ENCODE peak calls at places on chromosomes 2 and 18, in four cellular contexts. One of them, this sample, is unnamed.

GRCh38 chr2:158702740-158703139 is 92.4 kb upstream of the DAPL1 start:
- DNase-seq in SK-N-SH: no peak
- DNase-seq in HepG2: no peak
- DNase-seq in A549: no peak
- DNase-seq in this sample: no peak

GRCh38 chr18:62812242-62812641 is 96.9 kb downstream of the PHLPP1 start:
- DNase-seq in HepG2: peak
- DNase-seq in SK-N-SH: no peak
- DNase-seq in A549: peak
- DNase-seq in this sample: no peak

GRCh38 chr2:29920631-29921559 is 491 bp downstream of the ALK start:
- DNase-seq in SK-N-SH: peak
- DNase-seq in HepG2: no peak
- DNase-seq in A549: peak
- DNase-seq in this sample: no peak

GRCh38 chr2:69046221-69046662 is 33.3 kb downstream of the ANTXR1 start:
- DNase-seq in A549: peak
- DNase-seq in SK-N-SH: no peak
- DNase-seq in HepG2: peak
- DNase-seq in this sample: no peak

GRCh38 chr18:13726972-13727331 is 479 bp downstream of the RNMT start:
- DNase-seq in HepG2: peak
- DNase-seq in SK-N-SH: no peak
- DNase-seq in A549: peak
- DNase-seq in this sample: no peak

GRCh38 chr2:217875556-217876252 is 127.1 kb downstream of the TNS1 start:
- DNase-seq in SK-N-SH: no peak
- DNase-seq in HepG2: no peak
- DNase-seq in A549: no peak
- DNase-seq in this sample: no peak

GRCh38 chr2:33158482-33159003 is 211.8 kb downstream of the LTBP1 start:
- DNase-seq in HepG2: no peak
- DNase-seq in SK-N-SH: no peak
- DNase-seq in A549: no peak
- DNase-seq in this sample: no peak

GRCh38 chr18:48295586-48296311 is 113.4 kb downstream of the ZBTB7C start:
- DNase-seq in A549: no peak
- DNase-seq in HepG2: peak
- DNase-seq in SK-N-SH: peak
- DNase-seq in this sample: no peak

GRCh38 chr2:238021327-238021726 is 39.5 kb upstream of the SCLY start:
- DNase-seq in SK-N-SH: no peak
- DNase-seq in HepG2: no peak
- DNase-seq in A549: peak
- DNase-seq in this sample: no peak

GRCh38 chr2:41853427-41854191 is 194.2 kb upstream of the PKDCC start:
- DNase-seq in SK-N-SH: peak
- DNase-seq in A549: peak
- DNase-seq in HepG2: peak
- DNase-seq in this sample: no peak

GRCh38 chr2:127661949-127662510 is 13.3 kb downstream of the LIMS2 start:
- DNase-seq in SK-N-SH: no peak
- DNase-seq in HepG2: no peak
- DNase-seq in A549: no peak
- DNase-seq in this sample: no peak

GRCh38 chr2:45649855-45650806 is 1.3 kb upstream of the PRKCE start:
- DNase-seq in HepG2: peak
- DNase-seq in A549: peak
- DNase-seq in SK-N-SH: peak
- DNase-seq in this sample: no peak

GRCh38 chr18:32922951-32923430 is 150.2 kb upstream of the KLHL14 start:
- DNase-seq in A549: no peak
- DNase-seq in SK-N-SH: no peak
- DNase-seq in HepG2: no peak
- DNase-seq in this sample: no peak

GRCh38 chr2:44543773-44544725 is 182.3 kb downstream of the CAMKMT start:
- DNase-seq in HepG2: no peak
- DNase-seq in A549: peak
- DNase-seq in SK-N-SH: peak
- DNase-seq in this sample: no peak

GRCh38 chr2:214679736-214680135 is 129.7 kb downstream of the BARD1 start:
- DNase-seq in SK-N-SH: no peak
- DNase-seq in A549: no peak
- DNase-seq in HepG2: no peak
- DNase-seq in this sample: no peak

GRCh38 chr2:48249093-48249492 is 280.9 kb upstream of the STON1 start:
- DNase-seq in SK-N-SH: no peak
- DNase-seq in A549: no peak
- DNase-seq in HepG2: no peak
- DNase-seq in this sample: no peak

GRCh38 chr2:46942143-46942526 is 26.5 kb upstream of the MCFD2 start:
- DNase-seq in SK-N-SH: peak
- DNase-seq in A549: no peak
- DNase-seq in HepG2: no peak
- DNase-seq in this sample: no peak

GRCh38 chr2:114056294-114057143 is 166.6 kb downstream of the ACTR3 start:
- DNase-seq in SK-N-SH: no peak
- DNase-seq in A549: no peak
- DNase-seq in HepG2: no peak
- DNase-seq in this sample: peak

GRCh38 chr2:168138911-168139310 is 108.5 kb downstream of the STK39 start:
- DNase-seq in SK-N-SH: no peak
- DNase-seq in A549: no peak
- DNase-seq in HepG2: no peak
- DNase-seq in this sample: no peak

DNA sequence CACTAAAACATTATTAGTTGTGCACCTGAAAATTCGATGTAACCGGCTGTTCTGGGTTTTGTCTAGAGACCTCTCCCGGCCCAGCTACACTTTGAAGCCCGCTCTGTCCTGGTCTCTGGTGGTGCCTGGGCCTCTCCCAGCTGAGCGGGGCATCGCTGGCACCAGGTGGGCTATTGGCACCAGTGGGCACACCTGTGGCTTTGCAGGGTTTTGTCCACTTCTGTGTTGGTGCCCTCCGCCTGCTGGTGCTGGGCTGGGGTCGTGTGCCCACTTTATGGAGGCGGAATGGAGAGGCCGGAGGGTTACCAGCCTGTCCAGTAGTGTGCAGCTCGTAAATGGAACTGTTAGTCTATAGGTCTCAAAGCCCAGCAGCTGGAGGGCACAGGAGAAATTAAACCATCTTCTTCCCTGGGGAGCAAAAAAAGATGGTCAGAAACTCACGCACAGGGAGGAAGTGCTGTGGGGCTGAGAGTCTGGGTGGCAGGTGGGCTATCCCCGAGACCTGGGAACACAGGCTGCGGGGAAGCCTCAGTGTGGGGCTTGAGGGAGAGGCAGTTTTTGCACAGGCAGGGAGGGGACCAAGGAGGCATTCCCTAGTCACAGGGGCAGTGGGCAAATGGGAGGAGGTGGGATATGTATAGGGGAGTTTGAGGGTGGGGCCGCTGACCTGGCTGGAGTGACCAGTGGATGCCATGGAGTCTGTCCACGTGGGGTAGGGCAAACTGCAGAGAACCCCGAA is 30.4 kb downstream of the SH3BP4 start:
- DNase-seq in SK-N-SH: no peak
- DNase-seq in HepG2: no peak
- DNase-seq in A549: no peak
- DNase-seq in this sample: no peak
- TF ChIP-seq PBX3 in SK-N-SH: no peak
- TF ChIP-seq PBX3 in HepG2: no peak
- TF ChIP-seq PBX3 in A549: no peak
- TF ChIP-seq PBX3 in this sample: no peak

GRCh38 chr2:88829607-88830463 is 138.4 kb downstream of the RPIA start:
- DNase-seq in HepG2: no peak
- DNase-seq in A549: no peak
- DNase-seq in SK-N-SH: no peak
- DNase-seq in this sample: no peak

GRCh38 chr2:88832992-88833389 is 141.5 kb downstream of the RPIA start:
- DNase-seq in SK-N-SH: no peak
- DNase-seq in A549: no peak
- DNase-seq in HepG2: no peak
- DNase-seq in this sample: no peak

GRCh38 chr2:88832256-88832991 is 141.0 kb downstream of the RPIA start:
- DNase-seq in HepG2: no peak
- DNase-seq in SK-N-SH: no peak
- DNase-seq in A549: no peak
- DNase-seq in this sample: no peak

GRCh38 chr2:88831071-88831791 is 139.8 kb downstream of the RPIA start:
- DNase-seq in SK-N-SH: no peak
- DNase-seq in HepG2: no peak
- DNase-seq in A549: no peak
- DNase-seq in this sample: no peak

DNA sequence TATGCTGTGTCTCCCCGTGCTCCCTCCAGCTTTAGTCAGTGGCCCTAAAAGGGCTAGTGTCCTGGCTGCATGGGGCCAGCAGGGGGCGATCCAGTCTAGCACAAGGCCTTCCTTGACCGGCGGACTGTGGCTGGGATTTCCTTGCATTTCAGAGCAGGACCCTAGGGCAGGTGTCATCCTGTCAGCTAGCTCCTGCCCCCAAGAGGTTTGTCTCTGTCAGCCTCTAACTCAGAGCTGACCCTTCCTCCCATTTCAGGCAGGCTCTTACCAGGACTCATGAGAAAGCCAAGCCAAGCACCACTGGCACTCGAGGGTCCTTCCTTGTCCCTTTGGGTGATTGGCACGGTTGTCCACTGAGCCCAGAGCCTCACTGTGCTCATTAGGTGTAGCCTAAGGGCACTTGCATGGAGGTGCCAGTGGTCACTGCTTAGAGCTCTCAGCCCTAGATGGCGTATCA is 140.3 kb downstream of the RPIA start:
- DNase-seq in A549: peak
- DNase-seq in HepG2: peak
- DNase-seq in SK-N-SH: peak
- DNase-seq in this sample: no peak
- TF ChIP-seq PBX3 in A549: no peak
- TF ChIP-seq PBX3 in HepG2: no peak
- TF ChIP-seq PBX3 in SK-N-SH: no peak
- TF ChIP-seq PBX3 in this sample: no peak

DNA sequence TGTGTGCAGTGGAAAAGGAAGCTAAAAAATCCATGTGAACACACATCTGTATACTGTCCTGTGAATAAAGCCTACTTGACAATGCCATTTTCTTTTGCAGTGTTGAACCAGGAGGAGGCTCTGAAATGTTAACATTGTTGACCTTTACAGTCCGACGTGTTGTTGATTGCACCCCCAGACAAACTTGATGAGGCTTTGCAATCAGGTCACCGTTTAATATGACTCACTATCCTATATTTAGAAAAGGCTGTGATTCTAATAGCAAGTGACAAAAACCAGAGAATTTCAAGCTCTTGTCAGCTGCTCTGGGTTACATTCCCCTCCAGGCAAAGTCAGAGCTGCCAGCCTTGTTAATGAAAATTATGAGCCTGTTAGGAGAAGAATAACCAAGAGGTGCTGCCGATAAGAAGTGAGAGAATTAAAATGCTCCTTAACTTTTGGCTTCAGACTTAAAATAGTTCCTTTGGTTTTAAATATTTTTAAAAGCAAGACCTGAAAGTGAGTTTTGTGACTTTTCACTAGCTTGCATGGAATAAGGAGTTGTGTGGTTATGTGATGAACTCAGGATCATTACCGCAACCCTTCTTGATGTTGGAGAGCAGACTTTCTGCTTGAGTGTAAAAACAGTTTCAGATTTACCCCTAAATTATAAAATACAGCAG is 162.1 kb downstream of the QPCT start:
- DNase-seq in A549: no peak
- DNase-seq in SK-N-SH: peak
- DNase-seq in HepG2: no peak
- DNase-seq in this sample: no peak
- TF ChIP-seq PBX3 in A549: no peak
- TF ChIP-seq PBX3 in SK-N-SH: peak
- TF ChIP-seq PBX3 in HepG2: no peak
- TF ChIP-seq PBX3 in this sample: no peak

GRCh38 chr2:101120124-101120996 is 30.8 kb downstream of the TBC1D8 start:
- DNase-seq in SK-N-SH: no peak
- DNase-seq in A549: peak
- DNase-seq in HepG2: peak
- DNase-seq in this sample: no peak
- TF ChIP-seq PBX3 in SK-N-SH: no peak
- TF ChIP-seq PBX3 in A549: no peak
- TF ChIP-seq PBX3 in HepG2: no peak
- TF ChIP-seq PBX3 in this sample: no peak

GRCh38 chr2:156666130-156666785 is 230.1 kb downstream of the GPD2 start:
- DNase-seq in HepG2: no peak
- DNase-seq in A549: no peak
- DNase-seq in SK-N-SH: no peak
- DNase-seq in this sample: no peak
- TF ChIP-seq PBX3 in HepG2: no peak
- TF ChIP-seq PBX3 in A549: no peak
- TF ChIP-seq PBX3 in SK-N-SH: no peak
- TF ChIP-seq PBX3 in this sample: no peak

GRCh38 chr2:239147376-239147775 is 253.4 kb downstream of the HDAC4 start:
- DNase-seq in SK-N-SH: no peak
- DNase-seq in A549: no peak
- DNase-seq in HepG2: no peak
- DNase-seq in this sample: no peak
- TF ChIP-seq PBX3 in SK-N-SH: no peak
- TF ChIP-seq PBX3 in A549: no peak
- TF ChIP-seq PBX3 in HepG2: no peak
- TF ChIP-seq PBX3 in this sample: no peak

GRCh38 chr18:79384151-79384807 is 11.5 kb upstream of the NFATC1 start:
- DNase-seq in HepG2: no peak
- DNase-seq in A549: no peak
- DNase-seq in SK-N-SH: peak
- DNase-seq in this sample: no peak
- TF ChIP-seq PBX3 in HepG2: no peak
- TF ChIP-seq PBX3 in A549: no peak
- TF ChIP-seq PBX3 in SK-N-SH: no peak
- TF ChIP-seq PBX3 in this sample: no peak

GRCh38 chr2:66446178-66446860 is 11.4 kb downstream of the MEIS1 start:
- DNase-seq in A549: no peak
- DNase-seq in HepG2: no peak
- DNase-seq in SK-N-SH: no peak
- DNase-seq in this sample: no peak
- TF ChIP-seq PBX3 in A549: no peak
- TF ChIP-seq PBX3 in HepG2: no peak
- TF ChIP-seq PBX3 in SK-N-SH: no peak
- TF ChIP-seq PBX3 in this sample: no peak